ENCODE peak calls at places on chromosomes 1 and 21, in nine cellular contexts. N, I, Q, R, U, Z, D, F and K are unnamed samples.

GRCh38 chr1:205204552-205204951 is 7.0 kb downstream of the DSTYK start:
- DNase-seq in N (no peak), I (no peak), Q (no peak), R (no peak), U (no peak), Z (no peak), D (no peak), F (no peak), K (no peak)

GRCh38 chr1:26252718-26253117 is 18.7 kb downstream of the CEP85 start:
- DNase-seq in N (no peak), I (no peak), Q (no peak), R (no peak), U (no peak), Z (no peak), D (no peak), F (no peak), K (no peak)

GRCh38 chr1:11729498-11730428 is 6.2 kb upstream of the AGTRAP start:
- DNase-seq in N (no peak), I (no peak), Q (no peak), R (no peak), U (no peak), Z (no peak), D (no peak), F (no peak), K (no peak)

GRCh38 chr1:95653598-95653997 is 419.6 kb downstream of the RWDD3 start:
- DNase-seq in N (no peak), I (no peak), Q (no peak), R (no peak), U (no peak), Z (no peak), D (no peak), F (no peak), K (no peak)

GRCh38 chr1:46645815-46646214 is 22.3 kb downstream of the ATPAF1 start:
- DNase-seq in N (no peak), I (no peak), Q (no peak), R (no peak), U (no peak), Z (no peak), D (no peak), F (no peak), K (no peak)

GRCh38 chr1:22131875-22132486 is 10.9 kb downstream of the WNT4 start:
- DNase-seq in N (peak), I (no peak), Q (peak), R (peak), U (peak), Z (peak), D (no peak), F (no peak), K (no peak)

GRCh38 chr1:225347123-225347683 is 80.6 kb downstream of the LBR start:
- DNase-seq in N (no peak), I (no peak), Q (no peak), R (no peak), U (no peak), Z (no peak), D (no peak), F (no peak), K (no peak)

GRCh38 chr21:32135401-32136363 is 143.2 kb downstream of the MIS18A start:
- DNase-seq in N (peak), I (no peak), Q (no peak), R (no peak), U (peak), Z (no peak), D (peak), F (no peak), K (no peak)

GRCh38 chr1:29838738-29839320 is 602.5 kb downstream of the PTPRU start:
- DNase-seq in N (no peak), I (no peak), Q (no peak), R (no peak), U (no peak), Z (no peak), D (no peak), F (no peak), K (no peak)

GRCh38 chr21:45074048-45074817 is at the start of gene ADARB1:
- DNase-seq in N (peak), I (peak), Q (peak), R (peak), U (peak), Z (peak), D (no peak), F (peak), K (peak)

GRCh38 chr1:40389234-40389815 is 15.8 kb downstream of the SMAP2 start:
- DNase-seq in N (no peak), I (no peak), Q (no peak), R (no peak), U (no peak), Z (no peak), D (no peak), F (no peak), K (no peak)

GRCh38 chr1:38038836-38039235 is 7.8 kb downstream of the POU3F1 start:
- DNase-seq in N (no peak), I (no peak), Q (no peak), R (no peak), U (no peak), Z (no peak), D (no peak), F (no peak), K (peak)

GRCh38 chr1:194117582-194117981 is 931.2 kb upstream of the B3GALT2 start:
- DNase-seq in N (no peak), I (no peak), Q (peak), R (no peak), U (no peak), Z (no peak), D (no peak), F (no peak), K (peak)

GRCh38 chr1:154546264-154547043 is 12.0 kb downstream of the UBE2Q1 start:
- DNase-seq in N (peak), I (peak), Q (peak), R (peak), U (peak), Z (peak), D (no peak), F (peak), K (no peak)

GRCh38 chr21:29064850-29065481 is 8.5 kb downstream of the CCT8 start:
- DNase-seq in N (peak), I (no peak), Q (no peak), R (no peak), U (peak), Z (no peak), D (no peak), F (no peak), K (no peak)

GRCh38 chr1:29711582-29712274 is 475.4 kb downstream of the PTPRU start:
- DNase-seq in N (no peak), I (no peak), Q (no peak), R (no peak), U (peak), Z (no peak), D (no peak), F (no peak), K (peak)

GRCh38 chr1:8667869-8668595 is 149.4 kb downstream of the RERE start:
- DNase-seq in N (no peak), I (no peak), Q (no peak), R (no peak), U (no peak), Z (peak), D (no peak), F (no peak), K (no peak)

GRCh38 chr1:234214129-234214910 is 158.9 kb upstream of the COA6 start:
- DNase-seq in N (no peak), I (peak), Q (peak), R (peak), U (peak), Z (no peak), D (no peak), F (peak), K (peak)

GRCh38 chr1:5914676-5915285 is 77.4 kb downstream of the NPHP4 start:
- DNase-seq in N (no peak), I (no peak), Q (no peak), R (no peak), U (no peak), Z (no peak), D (no peak), F (no peak), K (peak)

GRCh38 chr1:185017338-185017737 is 28.0 kb upstream of the RNF2 start:
- DNase-seq in N (no peak), I (no peak), Q (no peak), R (no peak), U (no peak), Z (no peak), D (peak), F (no peak), K (no peak)

GRCh38 chr1:51421961-51422360 is 91.6 kb upstream of the TTC39A start:
- DNase-seq in N (no peak), I (peak), Q (peak), R (no peak), U (peak), Z (peak), D (no peak), F (no peak), K (no peak)

GRCh38 chr1:183024352-183025337 is 1.4 kb downstream of the LAMC1 start:
- DNase-seq in N (no peak), I (no peak), Q (no peak), R (no peak), U (no peak), Z (no peak), D (no peak), F (no peak), K (no peak)

GRCh38 chr1:78699813-78700212 is 50.2 kb downstream of the IFI44 start:
- DNase-seq in N (no peak), I (no peak), Q (no peak), R (no peak), U (no peak), Z (no peak), D (no peak), F (no peak), K (no peak)

GRCh38 chr1:235996048-235996785 is 68.7 kb downstream of the NID1 start:
- DNase-seq in N (peak), I (no peak), Q (no peak), R (no peak), U (peak), Z (peak), D (no peak), F (no peak), K (no peak)

GRCh38 chr21:42964561-42965560 is 9.5 kb upstream of the PKNOX1 start:
- DNase-seq in N (no peak), I (no peak), Q (no peak), R (no peak), U (no peak), Z (no peak), D (no peak), F (no peak), K (no peak)

GRCh38 chr1:181674617-181675016 is 191.3 kb downstream of the CACNA1E start:
- DNase-seq in N (no peak), I (no peak), Q (no peak), R (no peak), U (no peak), Z (no peak), D (no peak), F (no peak), K (no peak)

GRCh38 chr1:44237721-44238457 is 24.6 kb downstream of the DMAP1 start:
- DNase-seq in N (peak), I (no peak), Q (peak), R (peak), U (peak), Z (no peak), D (no peak), F (no peak), K (no peak)

GRCh38 chr1:115501476-115501875 is 140.3 kb upstream of the VANGL1 start:
- DNase-seq in N (no peak), I (no peak), Q (no peak), R (no peak), U (no peak), Z (no peak), D (no peak), F (no peak), K (no peak)

GRCh38 chr1:24311234-24311633 is 7.9 kb upstream of the GRHL3 start:
- DNase-seq in N (no peak), I (no peak), Q (no peak), R (no peak), U (no peak), Z (no peak), D (no peak), F (no peak), K (no peak)

GRCh38 chr1:79090985-79091384 is 84.5 kb upstream of the ADGRL4 start:
- DNase-seq in N (no peak), I (no peak), Q (no peak), R (no peak), U (no peak), Z (no peak), D (no peak), F (no peak), K (no peak)

GRCh38 chr1:176512966-176513365 is 50.0 kb downstream of the PAPPA2 start:
- DNase-seq in N (no peak), I (no peak), Q (no peak), R (no peak), U (no peak), Z (no peak), D (no peak), F (no peak), K (no peak)

GRCh38 chr1:94862718-94863117 is 42.6 kb downstream of the SLC44A3 start:
- DNase-seq in N (no peak), I (no peak), Q (no peak), R (no peak), U (no peak), Z (no peak), D (no peak), F (no peak), K (no peak)